ENCODE peak calls at places on chromosomes 11 and 22, in four cellular contexts. One of them, this sample, is unnamed.

GRCh38 chr11:1837171-1838076 is 1.4 kb upstream of the TNNI2 start:
- DNase-seq in thyroid gland: peak; percentile 44
- DNase-seq in H1: peak; percentile 50
- DNase-seq in tibial artery: no peak
- DNase-seq in this sample: peak; percentile 75

GRCh38 chr11:65446446-65447277 is 24.1 kb downstream of the NEAT1 start:
- DNase-seq in thyroid gland: peak; percentile 74
- DNase-seq in H1: no peak
- DNase-seq in tibial artery: no peak
- DNase-seq in this sample: no peak

GRCh38 chr11:111542606-111543275 is 2.2 kb downstream of the LAYN start:
- DNase-seq in thyroid gland: no peak
- DNase-seq in H1: no peak
- DNase-seq in tibial artery: no peak
- DNase-seq in this sample: no peak

GRCh38 chr11:63961608-63962412 is 12.6 kb upstream of the COX8A start:
- DNase-seq in thyroid gland: no peak
- DNase-seq in H1: no peak
- DNase-seq in tibial artery: no peak
- DNase-seq in this sample: no peak

GRCh38 chr11:63916837-63917684 is at the start of gene RCOR2:
- DNase-seq in thyroid gland: peak; percentile 73
- DNase-seq in H1: no peak
- DNase-seq in tibial artery: peak; percentile 72
- DNase-seq in this sample: peak; percentile 57

GRCh38 chr11:66866420-66867010 is 9.7 kb downstream of the LRFN4 start:
- DNase-seq in thyroid gland: no peak
- DNase-seq in H1: no peak
- DNase-seq in tibial artery: no peak
- DNase-seq in this sample: no peak

GRCh38 chr22:30252411-30253204 is 6.0 kb upstream of the LIF start:
- DNase-seq in thyroid gland: no peak
- DNase-seq in H1: no peak
- DNase-seq in tibial artery: no peak
- DNase-seq in this sample: no peak

GRCh38 chr22:30782613-30783012 is 87.9 kb downstream of the OSBP2 start:
- DNase-seq in thyroid gland: no peak
- DNase-seq in H1: no peak
- DNase-seq in tibial artery: no peak
- DNase-seq in this sample: no peak

GRCh38 chr11:2193099-2193886 is 21.7 kb upstream of the TH start:
- DNase-seq in thyroid gland: no peak
- DNase-seq in H1: no peak
- DNase-seq in tibial artery: no peak
- DNase-seq in this sample: no peak

GRCh38 chr11:2885017-2885675 is 429 bp downstream of the CDKN1C start:
- DNase-seq in thyroid gland: peak; percentile 67
- DNase-seq in H1: no peak
- DNase-seq in tibial artery: no peak
- DNase-seq in this sample: peak; percentile 26

GRCh38 chr11:68813778-68814177 is 27.9 kb downstream of the CPT1A start:
- DNase-seq in thyroid gland: no peak
- DNase-seq in H1: no peak
- DNase-seq in tibial artery: no peak
- DNase-seq in this sample: no peak

GRCh38 chr22:28835630-28836189 is 35.3 kb upstream of the XBP1 start:
- DNase-seq in thyroid gland: no peak
- DNase-seq in H1: no peak
- DNase-seq in tibial artery: no peak
- DNase-seq in this sample: no peak

GRCh38 chr11:111561801-111562325 is 21.3 kb downstream of the LAYN start:
- DNase-seq in thyroid gland: no peak
- DNase-seq in H1: peak; percentile 29
- DNase-seq in tibial artery: no peak
- DNase-seq in this sample: no peak

GRCh38 chr11:26696330-26696729 is 25.5 kb downstream of the SLC5A12 start:
- DNase-seq in thyroid gland: no peak
- DNase-seq in H1: no peak
- DNase-seq in tibial artery: no peak
- DNase-seq in this sample: no peak

GRCh38 chr22:29480512-29481264 is 670 bp downstream of the NEFH start:
- DNase-seq in thyroid gland: peak; percentile 6
- DNase-seq in H1: no peak
- DNase-seq in tibial artery: no peak
- DNase-seq in this sample: peak; percentile 26

GRCh38 chr11:78179459-78180071 is 8.9 kb downstream of the KCTD21 start:
- DNase-seq in thyroid gland: no peak
- DNase-seq in H1: no peak
- DNase-seq in tibial artery: no peak
- DNase-seq in this sample: no peak

GRCh38 chr22:16562711-16563554 is 29.7 kb downstream of the CCT8L2 start:
- DNase-seq in thyroid gland: no peak
- DNase-seq in H1: no peak
- DNase-seq in tibial artery: no peak
- DNase-seq in this sample: no peak

GRCh38 chr22:28369849-28370248 is 309.8 kb downstream of the TTC28 start:
- DNase-seq in thyroid gland: no peak
- DNase-seq in H1: no peak
- DNase-seq in tibial artery: no peak
- DNase-seq in this sample: no peak

GRCh38 chr22:41966607-41967240 is 2.5 kb upstream of the SEPTIN3 start:
- DNase-seq in thyroid gland: no peak
- DNase-seq in H1: no peak
- DNase-seq in tibial artery: peak; percentile 39
- DNase-seq in this sample: no peak

GRCh38 chr22:31533391-31533790 is 37.1 kb downstream of the SFI1 start:
- DNase-seq in thyroid gland: no peak
- DNase-seq in H1: no peak
- DNase-seq in tibial artery: no peak
- DNase-seq in this sample: no peak

GRCh38 chr11:14119357-14119756 is 156.8 kb downstream of the SPON1 start:
- DNase-seq in thyroid gland: no peak
- DNase-seq in H1: no peak
- DNase-seq in tibial artery: no peak
- DNase-seq in this sample: no peak

GRCh38 chr11:118401880-118402590 is 629 bp downstream of the ATP5MG start:
- DNase-seq in thyroid gland: no peak
- DNase-seq in H1: no peak
- DNase-seq in tibial artery: no peak
- DNase-seq in this sample: no peak

GRCh38 chr11:34719303-34719848 is 98.5 kb downstream of the EHF start:
- DNase-seq in thyroid gland: no peak
- DNase-seq in H1: no peak
- DNase-seq in tibial artery: no peak
- DNase-seq in this sample: no peak

GRCh38 chr11:125165111-125165663 is 636 bp downstream of the PKNOX2 start:
- DNase-seq in thyroid gland: peak; percentile 62
- DNase-seq in H1: no peak
- DNase-seq in tibial artery: peak; percentile 37
- DNase-seq in this sample: no peak

GRCh38 chr11:7648264-7648663 is 25.0 kb downstream of the CYB5R2 start:
- DNase-seq in thyroid gland: no peak
- DNase-seq in H1: no peak
- DNase-seq in tibial artery: no peak
- DNase-seq in this sample: no peak

GRCh38 chr11:92765965-92766371 is 203.5 kb upstream of the MTNR1B start:
- DNase-seq in thyroid gland: peak; percentile 69
- DNase-seq in H1: no peak
- DNase-seq in tibial artery: peak; percentile 21
- DNase-seq in this sample: no peak

GRCh38 chr11:120956710-120957500 is 67.0 kb upstream of the TBCEL start:
- DNase-seq in thyroid gland: no peak
- DNase-seq in H1: no peak
- DNase-seq in tibial artery: no peak
- DNase-seq in this sample: peak; percentile 23

GRCh38 chr11:110087820-110088534 is 5.2 kb upstream of the ZC3H12C start:
- DNase-seq in thyroid gland: peak; percentile 81
- DNase-seq in H1: no peak
- DNase-seq in tibial artery: no peak
- DNase-seq in this sample: no peak

GRCh38 chr22:21939392-21940319 is 13.0 kb downstream of the PPM1F start:
- DNase-seq in thyroid gland: no peak
- DNase-seq in H1: no peak
- DNase-seq in tibial artery: no peak
- DNase-seq in this sample: no peak

GRCh38 chr22:32411388-32411787 is 659 bp downstream of the RTCB start:
- DNase-seq in thyroid gland: no peak
- DNase-seq in H1: no peak
- DNase-seq in tibial artery: no peak
- DNase-seq in this sample: peak; percentile 66

DNA sequence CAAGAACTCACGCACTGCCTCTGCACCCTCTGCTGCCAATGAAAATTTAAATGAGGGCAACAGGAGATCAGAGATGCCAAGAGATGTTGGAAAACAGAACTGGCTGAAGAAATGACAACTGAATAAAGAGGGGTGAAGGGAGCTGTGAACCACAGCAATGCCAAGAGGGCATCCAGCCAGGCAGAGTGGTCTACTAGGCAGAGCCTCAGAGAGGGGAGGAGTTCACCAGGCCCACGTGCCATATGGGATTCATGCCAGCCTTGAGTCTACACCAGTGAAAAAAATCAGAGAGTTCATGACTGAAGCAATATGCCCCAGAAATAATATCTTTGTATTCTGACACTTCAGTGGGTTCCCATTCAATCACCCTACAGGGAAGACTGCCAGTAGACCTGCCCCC is 4.4 kb downstream of the APOL2 start:
- DNase-seq in thyroid gland: no peak
- DNase-seq in H1: no peak
- DNase-seq in tibial artery: no peak
- DNase-seq in this sample: no peak
- H3K4me3 ChIP-seq in thyroid gland: no peak overlapping the region
- H3K4me3 ChIP-seq in H1: no peak overlapping the region
- H3K4me3 ChIP-seq in tibial artery: no peak overlapping the region
- H3K4me3 ChIP-seq in this sample: no peak overlapping the region

GRCh38 chr11:94149435-94149834 is 20.8 kb downstream of the PANX1 start:
- DNase-seq in thyroid gland: no peak
- DNase-seq in H1: no peak
- DNase-seq in tibial artery: no peak
- DNase-seq in this sample: no peak
- H3K4me1 ChIP-seq in thyroid gland: peaks cover 22% of the 10 kb centered on the region
- H3K4me1 ChIP-seq in H1: peaks cover 31% of the 10 kb centered on the region
- H3K4me1 ChIP-seq in tibial artery: peaks cover 59% of the 10 kb centered on the region
- H3K4me1 ChIP-seq in this sample: peaks cover 29% of the 10 kb centered on the region

DNA sequence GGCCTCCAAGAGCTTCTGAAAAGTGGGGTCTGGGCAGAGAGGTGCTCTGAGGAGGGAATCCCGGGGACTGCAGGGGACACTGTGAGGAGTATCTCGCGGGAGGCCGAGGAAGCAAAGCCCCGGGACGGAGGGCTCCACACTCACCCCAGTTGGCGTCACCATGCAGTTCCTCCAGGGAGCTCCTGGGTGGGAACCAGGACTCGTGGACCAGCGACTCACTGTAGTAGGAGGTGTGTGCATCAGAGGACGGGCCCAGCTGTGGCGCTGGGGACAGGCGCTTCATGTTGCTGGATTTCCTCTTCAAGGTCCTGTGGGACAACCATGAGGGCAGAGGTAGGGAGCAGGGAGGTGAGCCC is 4.8 kb downstream of the SUN2 start:
- DNase-seq in thyroid gland: no peak
- DNase-seq in H1: no peak
- DNase-seq in tibial artery: no peak
- DNase-seq in this sample: no peak
- H3K4me3 ChIP-seq in thyroid gland: no peak overlapping the region
- H3K4me3 ChIP-seq in H1: no peak overlapping the region
- H3K4me3 ChIP-seq in tibial artery: no peak overlapping the region
- H3K4me3 ChIP-seq in this sample: peak overlapping the region; percentile 68

DNA sequence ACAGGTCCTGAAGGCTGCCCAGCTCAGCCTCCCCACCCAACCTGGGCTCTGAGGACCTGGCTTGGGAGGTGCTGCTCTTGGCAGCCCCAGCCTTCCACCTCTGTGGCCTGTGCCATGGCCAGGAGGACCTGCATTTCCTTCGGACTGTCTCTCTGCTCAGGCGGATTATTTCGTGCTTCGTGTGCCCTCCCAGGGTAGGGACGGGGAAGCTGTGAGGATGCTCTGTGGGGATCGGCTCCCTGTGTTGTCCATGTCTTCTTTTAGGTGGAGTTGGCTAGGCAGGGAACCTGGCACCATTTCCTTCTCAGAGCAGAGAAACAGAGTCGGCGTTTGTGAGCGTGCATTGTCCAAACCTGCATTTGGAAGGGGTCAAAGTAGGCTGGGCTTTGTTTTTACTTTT is 34.1 kb downstream of the BCR start:
- DNase-seq in thyroid gland: no peak
- DNase-seq in H1: no peak
- DNase-seq in tibial artery: no peak
- DNase-seq in this sample: no peak
- H3K4me1 ChIP-seq in thyroid gland: peaks cover 61% of the 10 kb centered on the region
- H3K4me1 ChIP-seq in H1: peaks cover 15% of the 10 kb centered on the region
- H3K4me1 ChIP-seq in tibial artery: peaks cover 86% of the 10 kb centered on the region
- H3K4me1 ChIP-seq in this sample: peaks cover 75% of the 10 kb centered on the region